ENCODE peak calls at places on chromosomes 16 and 17, in five cellular contexts. U is H1, Q is HepG2, V is GM12891, A is K562. S is an unnamed sample.

GRCh38 chr16:25210758-25211157 is 6.0 kb upstream of the AQP8 start:
- DNase-seq in Q (no peak), A (peak; percentile 66), V (no peak), U (no peak), S (no peak)

GRCh38 chr17:2690165-2691068 is 21.1 kb downstream of the CLUH start:
- DNase-seq in Q (no peak), V (no peak), U (no peak), A (peak; percentile 2), S (peak; percentile 25)

GRCh38 chr17:76094046-76094445 is 9.5 kb downstream of the EXOC7 start:
- DNase-seq in Q (no peak), U (no peak), A (no peak), V (no peak), S (no peak)

GRCh38 chr16:86978445-86979030 is 338.7 kb downstream of the C16orf95 start:
- DNase-seq in V (no peak), U (no peak), A (no peak), Q (no peak), S (no peak)

GRCh38 chr17:67562036-67562435 is 155.7 kb upstream of the NOL11 start:
- DNase-seq in V (no peak), Q (no peak), A (no peak), U (no peak), S (no peak)

GRCh38 chr16:508884-509736 is 18.4 kb upstream of the CAPN15 start:
- DNase-seq in U (no peak), A (no peak), V (no peak), Q (peak; percentile 96), S (no peak)

GRCh38 chr16:15682105-15682570 is 32.1 kb downstream of the NDE1 start:
- DNase-seq in V (no peak), A (peak; percentile 60), U (no peak), Q (peak; percentile 89), S (no peak)

GRCh38 chr16:28189237-28189636 is 22.5 kb downstream of the XPO6 start:
- DNase-seq in Q (no peak), V (no peak), A (no peak), U (no peak), S (no peak)

GRCh38 chr17:74163836-74164235 is 39.6 kb upstream of the RPL38 start:
- DNase-seq in Q (no peak), V (no peak), A (no peak), U (no peak), S (no peak)

GRCh38 chr16:4376126-4376819 is 4.6 kb downstream of the VASN start:
- DNase-seq in Q (no peak), A (no peak), U (no peak), V (no peak), S (no peak)

GRCh38 chr17:59812139-59812538 is 80.6 kb downstream of the TUBD1 start:
- DNase-seq in U (no peak), V (peak; percentile 13), Q (no peak), A (no peak), S (no peak)

GRCh38 chr16:87254271-87254670 is 62.9 kb downstream of the C16orf95 start:
- DNase-seq in U (no peak), Q (no peak), V (no peak), A (no peak), S (no peak)

GRCh38 chr17:38749222-38750043 is 1.3 kb upstream of the PCGF2 start:
- DNase-seq in V (no peak), A (peak; percentile 83), Q (peak; percentile 89), U (no peak), S (no peak)

GRCh38 chr16:62194828-62195227 is 158.6 kb upstream of the CDH8 start:
- DNase-seq in U (no peak), Q (no peak), A (no peak), V (no peak), S (no peak)

GRCh38 chr16:81493755-81494433 is 49.3 kb downstream of the CMIP start:
- DNase-seq in Q (peak; percentile 57), V (no peak), A (peak; percentile 84), U (peak; percentile 21), S (no peak)

GRCh38 chr17:34252138-34252889 is 2.8 kb upstream of the CCL2 start:
- DNase-seq in V (peak; percentile 21), Q (no peak), U (no peak), A (peak; percentile 30), S (no peak)

GRCh38 chr16:21524068-21524751 is 75.2 kb upstream of the METTL9 start:
- DNase-seq in A (no peak), U (no peak), V (no peak), Q (peak; percentile 71), S (no peak)

GRCh38 chr16:80319181-80319580 is 221.6 kb upstream of the DYNLRB2 start:
- DNase-seq in Q (no peak), U (no peak), V (no peak), A (no peak), S (no peak)

GRCh38 chr16:4052801-4053662 is 63.2 kb downstream of the ADCY9 start:
- DNase-seq in Q (no peak), V (no peak), U (no peak), A (no peak), S (no peak)

GRCh38 chr17:49646391-49647255 is 31.3 kb downstream of the SPOP start:
- DNase-seq in V (no peak), U (no peak), Q (peak; percentile 23), A (no peak), S (no peak)

GRCh38 chr16:28204211-28204610 is 7.6 kb downstream of the XPO6 start:
- DNase-seq in V (no peak), A (no peak), Q (no peak), U (no peak), S (no peak)

GRCh38 chr16:67499159-67499558 is 15.8 kb upstream of the AGRP start:
- DNase-seq in V (no peak), Q (no peak), U (no peak), A (no peak), S (no peak)

GRCh38 chr16:84175351-84176081 is 11.3 kb downstream of the TAF1C start:
- DNase-seq in Q (peak; percentile 65), V (no peak), U (peak; percentile 34), A (peak; percentile 80), S (no peak)

GRCh38 chr16:2250652-2251280 is 621 bp downstream of the ECI1 start:
- DNase-seq in U (no peak), Q (no peak), V (no peak), A (no peak), S (no peak)

GRCh38 chr16:48354877-48355585 is 30.2 kb downstream of the SIAH1 start:
- DNase-seq in A (no peak), U (no peak), V (no peak), Q (no peak), S (no peak)

GRCh38 chr16:21952793-21953540 is at the start of gene UQCRC2:
- DNase-seq in A (peak; percentile 94), U (peak; percentile 64), V (peak; percentile 62), Q (peak; percentile 97), S (peak; percentile 69)

GRCh38 chr17:69141802-69142472 is at the start of gene ABCA6:
- DNase-seq in V (no peak), A (no peak), Q (no peak), U (no peak), S (no peak)

GRCh38 chr16:3745751-3746355 is 28.5 kb upstream of the TRAP1 start:
- DNase-seq in U (no peak), A (no peak), Q (no peak), V (no peak), S (no peak)

GRCh38 chr16:30637952-30638351 is 12.8 kb upstream of the PRR14 start:
- DNase-seq in V (no peak), U (no peak), A (peak; percentile 35), Q (peak; percentile 75), S (no peak)

GRCh38 chr16:46583036-46583435 is 38.1 kb downstream of the SHCBP1 start:
- DNase-seq in V (no peak), A (peak; percentile 11), Q (no peak), U (no peak), S (no peak)

GRCh38 chr16:46591257-46591656 is 29.9 kb downstream of the SHCBP1 start:
- DNase-seq in A (no peak), V (no peak), Q (no peak), U (no peak), S (no peak)

GRCh38 chr16:46582313-46582712 is 38.9 kb downstream of the SHCBP1 start:
- DNase-seq in V (no peak), Q (no peak), U (no peak), A (no peak), S (no peak)

GRCh38 chr16:46586011-46586577 is 35.1 kb downstream of the SHCBP1 start:
- DNase-seq in A (no peak), U (no peak), V (no peak), Q (no peak), S (no peak)
- TF ChIP-seq TAF1 in A (no peak), U (no peak), V (no peak), Q (no peak), S (no peak)

DNA sequence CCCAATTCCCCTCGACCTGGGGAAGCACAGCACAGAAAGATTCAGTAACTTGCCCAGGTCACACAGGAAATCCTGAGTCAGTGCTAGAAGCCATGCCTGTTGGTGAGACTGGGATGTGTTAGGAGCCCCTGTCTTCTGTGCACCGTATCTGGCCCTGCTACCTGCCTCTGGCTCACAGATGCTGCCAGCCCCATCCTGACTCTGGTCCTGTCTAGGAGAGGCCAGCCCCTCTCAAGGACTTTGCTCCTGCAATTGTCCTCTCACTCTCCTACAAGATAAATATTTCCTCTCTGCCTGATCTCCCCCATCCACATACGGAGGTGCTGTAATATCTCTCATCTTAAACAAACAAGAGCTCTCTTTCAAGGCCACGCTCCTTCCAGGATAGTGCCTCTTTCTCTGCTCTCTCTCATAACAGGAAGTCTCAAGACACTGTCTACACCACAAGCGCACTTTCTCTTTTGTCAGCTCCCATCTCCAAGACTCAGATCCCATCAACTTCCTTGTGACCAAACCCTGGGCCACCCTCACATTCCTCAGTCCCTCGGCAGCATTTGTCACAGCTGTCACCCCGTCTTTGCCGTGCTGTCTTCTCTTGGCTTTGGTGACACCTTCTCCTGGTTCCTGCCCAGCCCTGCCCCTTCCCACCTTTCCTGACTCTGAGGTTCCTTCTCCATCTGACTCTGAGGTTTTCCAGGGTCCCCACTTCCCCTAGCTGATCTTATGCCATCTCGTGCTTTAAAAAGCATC is 1.9 kb downstream of the SLC13A2 start:
- DNase-seq in U (no peak), A (no peak), Q (peak; percentile 35), V (no peak), S (no peak)
- TF ChIP-seq POLR2A in U (no peak), A (no peak), Q (no peak), V (no peak), S (no peak)

DNA sequence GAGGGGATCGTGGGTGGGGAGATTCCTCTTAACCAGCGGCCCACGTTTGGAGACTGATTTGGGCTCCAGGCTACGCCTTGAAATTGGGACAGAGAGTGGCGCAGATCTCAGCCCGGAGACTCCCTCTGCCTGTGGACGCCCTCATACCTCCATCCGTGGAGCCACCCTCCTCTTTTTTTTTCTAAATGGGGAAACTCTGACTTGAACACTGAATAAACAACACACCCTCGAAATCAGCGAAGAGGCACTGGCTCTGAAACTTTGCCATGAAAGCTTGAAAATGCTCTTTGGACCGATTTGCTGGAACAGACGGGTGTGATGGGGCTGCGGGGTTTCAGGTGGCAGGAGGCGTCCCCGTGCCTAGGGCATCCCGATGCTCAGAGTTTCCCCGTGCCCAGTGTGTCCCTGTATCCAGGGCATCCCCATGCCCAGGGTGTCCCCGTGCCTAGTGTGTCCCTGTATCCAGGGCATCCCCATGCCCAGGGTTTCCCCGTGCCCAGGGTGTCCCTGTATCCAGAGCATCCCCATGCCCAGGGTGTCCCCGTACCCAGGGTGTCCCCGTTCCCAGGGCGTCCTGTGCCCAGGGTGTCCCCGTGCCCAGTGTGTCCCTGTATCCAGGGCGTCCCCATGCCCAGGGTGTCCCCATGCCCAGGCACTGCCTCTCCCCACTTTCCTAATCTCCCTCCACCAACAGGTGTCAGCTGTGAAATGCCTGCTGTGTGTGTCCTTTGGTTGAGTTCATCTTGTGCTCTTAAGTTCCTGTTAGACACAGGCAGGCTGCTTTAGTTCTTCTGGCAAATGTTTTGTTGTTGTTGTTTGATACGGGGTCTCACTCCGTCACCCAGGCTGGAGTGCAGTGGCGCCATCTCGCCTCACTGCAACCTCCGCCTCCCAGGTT is 187.0 kb downstream of the SEC14L1 start:
- DNase-seq in V (no peak), Q (no peak), A (no peak), U (no peak), S (no peak)
- TF ChIP-seq POLR2AphosphoS5 in V (no peak), Q (no peak), A (no peak), U (no peak), S (no peak)

GRCh38 chr16:12971216-12971615 is 69.8 kb downstream of the SHISA9 start:
- DNase-seq in U (peak; percentile 5), V (no peak), Q (no peak), A (peak; percentile 23), S (no peak)
- TF ChIP-seq TAF1 in U (no peak), V (no peak), Q (no peak), A (no peak), S (no peak)

S was measured in GM12892.